ENCODE peak calls at places on chromosome 14, in four cellular contexts. E, Z, K and V are unnamed samples.

GRCh38 chr14:29757188-29757680 is 170.4 kb downstream of the PRKD1 start:
- DNase-seq in K (no peak), E (no peak), Z (no peak), V (no peak)

GRCh38 chr14:61538464-61539022 is 156.8 kb upstream of the HIF1A start:
- DNase-seq in Z (no peak), E (no peak), K (no peak), V (no peak)

GRCh38 chr14:74524076-74524812 is 30.7 kb downstream of the ISCA2 start:
- DNase-seq in K (no peak), Z (no peak), E (no peak), V (no peak)

GRCh38 chr14:74400919-74401503 is 25.0 kb downstream of the SYNDIG1L start:
- DNase-seq in Z (no peak), K (no peak), E (no peak), V (no peak)

GRCh38 chr14:71551291-71551955 is 380.8 kb upstream of the RGS6 start:
- DNase-seq in Z (no peak), E (no peak), K (no peak), V (no peak)

GRCh38 chr14:73655851-73656250 is 11.1 kb downstream of the DNAL1 start:
- DNase-seq in K (no peak), E (no peak), Z (no peak), V (no peak)

GRCh38 chr14:26130690-26131089 is 467.1 kb downstream of the NOVA1 start:
- DNase-seq in K (no peak), Z (no peak), E (no peak), V (no peak)

GRCh38 chr14:52551696-52552062 is 626 bp downstream of the TXNDC16 start:
- DNase-seq in Z (peak), K (peak), E (no peak), V (no peak)

GRCh38 chr14:28609228-28609828 is 157.3 kb upstream of the FOXG1 start:
- DNase-seq in Z (peak), E (peak), K (peak), V (peak)

GRCh38 chr14:39374846-39375245 is 57.4 kb downstream of the FBXO33 start:
- DNase-seq in E (no peak), K (no peak), Z (no peak), V (no peak)

GRCh38 chr14:102141797-102142196 is 2.1 kb downstream of the WDR20 start:
- DNase-seq in Z (no peak), K (no peak), E (no peak), V (no peak)

GRCh38 chr14:74683406-74683805 is 29.5 kb downstream of the AREL1 start:
- DNase-seq in Z (no peak), E (no peak), K (no peak), V (no peak)

GRCh38 chr14:97851438-97851995 is 1054.3 kb downstream of the VRK1 start:
- DNase-seq in K (no peak), Z (no peak), E (no peak), V (no peak)

GRCh38 chr14:86852530-86852929 is 1140.5 kb downstream of the GALC start:
- DNase-seq in E (no peak), Z (no peak), K (no peak), V (no peak)

GRCh38 chr14:66099931-66100330 is 386.2 kb upstream of the CCDC196 start:
- DNase-seq in E (no peak), Z (no peak), K (no peak), V (no peak)

GRCh38 chr14:65043893-65044595 is 57.3 kb downstream of the FNTB start:
- DNase-seq in K (no peak), E (no peak), Z (no peak), V (no peak)

GRCh38 chr14:65042731-65043372 is 56.2 kb downstream of the FNTB start:
- DNase-seq in Z (no peak), K (no peak), E (peak), V (no peak)

GRCh38 chr14:65045691-65046090 is 56.6 kb downstream of the MAX start:
- DNase-seq in E (no peak), Z (no peak), K (no peak), V (no peak)

GRCh38 chr14:65045011-65045410 is 57.3 kb downstream of the MAX start:
- DNase-seq in K (no peak), Z (no peak), E (no peak), V (no peak)

GRCh38 chr14:65044596-65044959 is 57.7 kb downstream of the MAX start:
- DNase-seq in Z (no peak), E (peak), K (no peak), V (no peak)
- TF ChIP-seq PHF8 in Z (no peak), E (no peak), K (no peak), V (no peak)

GRCh38 chr14:54877015-54877702 is 25.5 kb downstream of the GCH1 start:
- DNase-seq in Z (no peak), E (no peak), K (no peak), V (no peak)
- TF ChIP-seq PHF8 in Z (no peak), E (no peak), K (no peak), V (no peak)

GRCh38 chr14:69529563-69529962 is 45.0 kb downstream of the PLEKHD1 start:
- DNase-seq in E (no peak), Z (no peak), K (no peak), V (no peak)
- TF ChIP-seq PHF8 in E (no peak), Z (no peak), K (no peak), V (no peak)

DNA sequence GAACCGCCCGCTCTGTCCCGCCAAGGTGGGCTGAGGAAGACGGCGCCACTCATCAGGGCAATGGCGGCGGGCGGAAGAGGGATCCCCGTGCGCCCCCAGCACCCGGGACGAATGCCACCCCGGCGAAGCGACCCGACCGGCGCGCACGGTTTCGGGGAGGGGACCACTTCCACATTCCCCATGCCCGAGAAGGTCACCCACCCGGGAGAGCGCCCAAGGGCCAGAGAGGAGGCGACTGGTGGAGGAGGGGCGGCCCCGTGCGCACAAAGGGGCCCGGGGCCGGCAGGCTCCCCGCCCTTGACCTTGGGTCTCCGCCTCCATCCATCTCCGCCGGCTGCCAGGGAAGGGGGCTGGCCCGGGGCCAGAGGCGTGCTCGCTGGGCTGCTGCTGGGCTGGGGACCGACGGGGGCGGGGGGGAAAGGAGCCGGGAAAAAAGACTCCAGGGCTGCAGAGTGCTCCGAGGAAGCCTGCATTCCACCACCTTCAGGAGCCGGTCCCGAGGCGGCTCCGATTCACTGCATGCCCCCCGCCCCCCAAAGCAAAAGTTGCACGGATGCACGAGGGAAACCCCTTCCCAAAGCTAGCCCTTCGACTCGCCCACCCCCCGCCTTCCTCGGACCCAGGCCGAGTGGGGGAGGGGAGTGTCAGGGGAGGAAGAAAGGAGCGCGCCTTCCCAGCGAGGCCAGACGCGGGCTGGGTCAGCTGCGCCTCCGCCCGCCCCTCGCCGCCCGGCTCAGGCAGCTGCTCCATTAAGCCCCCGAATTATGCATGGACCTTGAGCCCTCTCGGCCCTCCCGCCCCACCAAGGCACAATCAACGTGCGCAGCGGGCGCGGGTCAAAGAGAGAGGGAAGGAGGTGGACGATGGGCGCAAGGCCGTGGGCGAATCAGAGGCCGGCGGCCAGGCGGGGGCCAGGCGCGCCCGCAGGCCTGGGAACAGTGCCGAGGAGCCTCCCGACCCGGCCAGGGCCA is 26.2 kb downstream of the BCL11B start:
- DNase-seq in E (no peak), Z (no peak), K (no peak), V (peak)
- TF ChIP-seq PHF8 in E (no peak), Z (no peak), K (no peak), V (peak)

GRCh38 chr14:101008196-101008595 is 104.7 kb upstream of the RTL1 start:
- DNase-seq in K (no peak), E (no peak), Z (no peak), V (peak)
- TF ChIP-seq PHF8 in K (no peak), E (no peak), Z (no peak), V (no peak)

GRCh38 chr14:70292716-70293115 is 66.8 kb downstream of the COX16 start:
- DNase-seq in K (no peak), E (no peak), Z (no peak), V (no peak)

DNA sequence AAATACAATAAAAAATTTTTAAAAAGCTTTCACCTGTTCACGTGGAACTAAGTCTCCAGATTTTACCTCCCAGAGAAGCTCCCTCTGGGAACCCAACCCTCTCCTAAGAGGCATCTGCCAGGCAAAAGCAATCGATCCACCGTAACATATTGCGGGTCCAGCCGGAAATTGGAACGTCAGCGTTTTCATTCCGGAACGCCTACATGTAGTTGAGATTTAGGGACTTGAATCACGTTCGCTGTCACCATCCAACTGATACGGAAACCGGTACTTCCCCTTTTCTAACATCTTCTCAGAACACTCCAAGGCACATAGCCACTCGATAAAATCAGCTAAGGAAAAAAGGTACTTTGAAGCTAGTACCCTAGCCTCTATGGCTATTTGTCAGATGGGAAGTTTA is 70.3 kb downstream of the COX16 start:
- DNase-seq in K (no peak), Z (no peak), E (no peak), V (no peak)
- TF ChIP-seq PHF8 in K (no peak), Z (no peak), E (no peak), V (no peak)